ENCODE peak calls at places on chromosomes 16 and 17, in nine cellular contexts. N is omental fat pad; V is fibroblast of mammary gland; T is CD4-positive, alpha-beta T cell; P is fibroblast of lung; E is adrenal gland; D is GM23338; R is AG10803; H is AG09319. L is an unnamed sample.

GRCh38 chr16:21156767-21157467 is 1.6 kb upstream of the LDAF1 start:
- DNase-seq in N (no peak), V (peak; percentile 86), T (no peak), P (peak; percentile 81), E (peak; percentile 40), D (peak; percentile 86), R (peak; percentile 81), H (peak; percentile 54), L (peak; percentile 43)

GRCh38 chr17:55770220-55770870 is 19.5 kb downstream of the PCTP start:
- DNase-seq in N (no peak), V (peak; percentile 89), T (no peak), P (peak; percentile 53), E (no peak), D (peak; percentile 76), R (peak; percentile 72), H (peak; percentile 35), L (no peak)

GRCh38 chr17:81998719-81999438 is 21.4 kb downstream of the ASPSCR1 start:
- DNase-seq in N (no peak), V (no peak), T (no peak), P (no peak), E (no peak), D (no peak), R (no peak), H (no peak), L (no peak)

GRCh38 chr17:43999024-43999423 is 5.4 kb upstream of the NAGS start:
- DNase-seq in N (no peak), V (no peak), T (no peak), P (no peak), E (no peak), D (no peak), R (no peak), H (no peak), L (no peak)

GRCh38 chr17:37519241-37519985 is 29.7 kb downstream of the DUSP14 start:
- DNase-seq in N (no peak), V (no peak), T (no peak), P (peak; percentile 80), E (no peak), D (no peak), R (peak; percentile 40), H (no peak), L (no peak)

GRCh38 chr17:61395409-61395982 is 4.1 kb upstream of the TBX2 start:
- DNase-seq in N (no peak), V (no peak), T (no peak), P (no peak), E (no peak), D (peak; percentile 68), R (no peak), H (no peak), L (no peak)

GRCh38 chr16:58651965-58652348 is 22.3 kb upstream of the CNOT1 start:
- DNase-seq in N (no peak), V (peak; percentile 72), T (no peak), P (peak; percentile 72), E (no peak), D (no peak), R (peak; percentile 48), H (no peak), L (no peak)

GRCh38 chr17:40342575-40343058 is 21.9 kb downstream of the GJD3 start:
- DNase-seq in N (no peak), V (no peak), T (no peak), P (no peak), E (no peak), D (no peak), R (no peak), H (no peak), L (no peak)

GRCh38 chr16:1082266-1082951 is 9.9 kb downstream of the SSTR5 start:
- DNase-seq in N (no peak), V (peak; percentile 4), T (no peak), P (peak; percentile 41), E (peak; percentile 45), D (no peak), R (no peak), H (no peak), L (no peak)

GRCh38 chr16:48330847-48331204 is 54.4 kb downstream of the SIAH1 start:
- DNase-seq in N (no peak), V (no peak), T (no peak), P (no peak), E (no peak), D (no peak), R (peak; percentile 11), H (no peak), L (no peak)

GRCh38 chr16:48330133-48330846 is 54.9 kb downstream of the SIAH1 start:
- DNase-seq in N (no peak), V (peak; percentile 53), T (no peak), P (no peak), E (no peak), D (no peak), R (no peak), H (no peak), L (no peak)

GRCh38 chr16:48335961-48336360 is 49.3 kb downstream of the SIAH1 start:
- DNase-seq in N (no peak), V (no peak), T (no peak), P (peak; percentile 82), E (no peak), D (peak; percentile 29), R (peak; percentile 73), H (no peak), L (no peak)

GRCh38 chr16:48332978-48333377 is 52.2 kb downstream of the SIAH1 start:
- DNase-seq in N (no peak), V (no peak), T (no peak), P (no peak), E (no peak), D (no peak), R (no peak), H (no peak), L (no peak)

GRCh38 chr16:48334325-48334724 is 50.9 kb downstream of the SIAH1 start:
- DNase-seq in N (no peak), V (no peak), T (no peak), P (no peak), E (no peak), D (peak; percentile 69), R (no peak), H (no peak), L (no peak)
- TF ChIP-seq CTCF in N (no peak), V (no peak), T (no peak), P (no peak), E (no peak), D (peak; percentile 69), R (no peak), H (no peak), L (no peak)

GRCh38 chr17:66309793-66310192 is 7.4 kb downstream of the PRKCA start:
- DNase-seq in N (no peak), V (no peak), T (no peak), P (peak; percentile 64), E (no peak), D (no peak), R (no peak), H (no peak), L (no peak)
- TF ChIP-seq CTCF in N (no peak), V (no peak), T (no peak), P (no peak), E (no peak), D (no peak), R (no peak), H (no peak), L (no peak)

DNA sequence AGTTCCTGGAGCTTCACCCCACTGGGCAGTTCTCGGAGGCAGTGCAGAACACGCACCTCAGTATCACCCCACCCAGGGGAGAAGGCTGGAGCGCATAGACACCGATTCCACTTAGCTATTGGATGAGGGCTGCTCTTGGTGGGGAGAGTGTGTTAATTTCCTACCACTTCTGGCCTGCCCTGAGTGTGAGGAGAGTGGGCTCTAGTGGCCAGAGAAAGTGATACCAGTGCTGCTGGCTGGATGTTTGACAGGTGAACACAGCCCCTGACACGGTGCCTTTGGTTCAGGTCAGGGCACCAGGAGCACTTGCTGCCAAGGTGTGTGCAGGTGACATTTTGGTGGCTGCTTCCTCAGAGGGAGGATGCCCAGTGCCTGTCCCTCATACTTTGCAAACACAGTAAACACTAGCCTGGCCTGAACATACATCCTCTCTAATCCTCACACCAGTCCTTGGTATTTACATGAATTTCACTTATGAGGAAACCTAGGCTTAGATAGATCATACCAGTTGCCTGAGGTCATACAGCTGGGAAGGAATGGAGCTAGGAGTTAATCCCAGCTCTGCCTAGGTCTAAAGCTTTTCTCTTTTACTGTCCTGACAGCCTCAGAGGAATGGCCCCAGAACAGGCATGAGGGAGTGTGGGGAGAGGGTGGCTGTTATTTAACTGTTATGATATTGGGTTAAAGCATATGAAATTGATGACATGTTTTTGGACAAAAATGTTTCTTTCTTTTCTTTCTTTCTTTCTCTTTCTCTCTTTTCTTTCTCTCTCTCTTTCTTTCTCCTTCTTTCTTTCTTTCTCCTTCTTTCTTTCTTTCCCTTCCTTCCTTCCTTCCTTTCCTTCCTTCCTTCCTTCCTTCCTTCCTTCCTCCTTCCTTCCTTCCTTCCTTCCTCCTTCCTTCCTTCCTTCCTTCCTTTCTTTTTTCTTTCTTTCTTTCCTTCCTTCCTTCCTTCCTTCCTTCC is 21.0 kb upstream of the ITGAX start:
- DNase-seq in N (no peak), V (no peak), T (no peak), P (no peak), E (peak; percentile 15), D (peak; percentile 71), R (peak; percentile 6), H (no peak), L (no peak)
- TF ChIP-seq CTCF in N (no peak), V (peak; percentile 17), T (peak; percentile 32), P (peak; percentile 12), E (peak; percentile 25), D (peak; percentile 83), R (peak; percentile 16), H (no peak), L (peak; percentile 45)

DNA sequence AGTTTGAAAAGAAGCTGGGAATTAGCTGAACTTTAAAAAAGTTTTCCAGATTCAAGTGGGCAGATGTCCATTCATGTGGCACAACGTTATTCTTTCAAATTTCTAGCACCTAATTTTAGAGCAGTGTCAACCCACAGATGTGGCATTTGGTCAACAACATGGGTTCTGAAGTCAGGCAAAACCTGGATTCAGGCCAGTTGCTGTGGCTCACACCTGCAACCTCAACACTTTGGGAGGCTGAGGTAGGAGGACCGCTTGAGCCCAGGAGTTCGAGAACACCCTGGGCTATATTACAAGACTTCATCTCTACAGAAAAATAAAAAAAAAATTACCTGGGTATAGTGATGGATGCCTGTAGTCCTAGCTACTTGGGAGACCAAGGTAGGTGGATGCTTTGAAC is 380.2 kb upstream of the SALL1 start:
- DNase-seq in N (no peak), V (no peak), T (no peak), P (no peak), E (no peak), D (no peak), R (no peak), H (no peak), L (no peak)
- TF ChIP-seq CTCF in N (no peak), V (no peak), T (no peak), P (no peak), E (no peak), D (no peak), R (no peak), H (no peak), L (no peak)

GRCh38 chr17:45231481-45232116 is 9.9 kb downstream of the FMNL1 start:
- DNase-seq in N (no peak), V (no peak), T (no peak), P (no peak), E (no peak), D (peak; percentile 79), R (no peak), H (no peak), L (no peak)
- TF ChIP-seq CTCF in N (no peak), V (peak; percentile 16), T (peak; percentile 31), P (peak; percentile 3), E (peak; percentile 12), D (peak; percentile 81), R (peak; percentile 31), H (peak; percentile 16), L (peak; percentile 39)

L was measured in neural crest cell.